ENCODE peak calls at places on chromosomes 5 and 9, in ten cellular contexts. T is tibial artery; B is posterior cingulate gyrus; P is central memory CD4-positive, alpha-beta T cell; H is substantia nigra; L is HepG2; Q is GM13976; K is lung microvascular endothelial cell; D is activated T-cell treated with anti-CD3 and anti-CD28 coated beads, Interleukin-2, amount 50 U/mL, for 24 hours; S is stimulated activated CD4-positive, alpha-beta T cell treated with anti-CD3 and anti-CD28 coated beads, TNF-alpha, amount 100 ng/mL, for 4 hours. W is an unnamed sample.

GRCh38 chr9:75889577-75889976 is 896 bp upstream of the PCSK5 start:
- DNase-seq in T (no peak), B (no peak), P (no peak), H (no peak), L (no peak), Q (peak), K (no peak), D (no peak), S (no peak), W (no peak)

GRCh38 chr5:111262153-111262552 is 38.0 kb downstream of the CAMK4 start:
- DNase-seq in T (no peak), B (no peak), P (no peak), H (no peak), L (no peak), Q (no peak), K (no peak), D (no peak), S (no peak), W (no peak)

GRCh38 chr9:123933401-123933800 is 3.5 kb upstream of the DENND1A start:
- DNase-seq in T (no peak), B (no peak), P (no peak), H (no peak), L (peak), Q (no peak), K (peak), D (no peak), S (no peak), W (no peak)

GRCh38 chr9:89444212-89444611 is 53.7 kb downstream of the SEMA4D start:
- DNase-seq in T (no peak), B (peak), P (peak), H (no peak), L (no peak), Q (no peak), K (no peak), D (no peak), S (no peak), W (no peak)

GRCh38 chr5:91141642-91142041 is 241.5 kb downstream of the ARRDC3 start:
- DNase-seq in T (no peak), B (no peak), P (no peak), H (no peak), L (no peak), Q (no peak), K (no peak), D (no peak), S (no peak), W (no peak)

GRCh38 chr5:172015346-172015745 is 8.9 kb upstream of the FBXW11 start:
- DNase-seq in T (no peak), B (no peak), P (no peak), H (no peak), L (no peak), Q (no peak), K (no peak), D (no peak), S (no peak), W (no peak)

GRCh38 chr5:159752622-159753275 is 163.5 kb upstream of the ADRA1B start:
- DNase-seq in T (peak), B (no peak), P (no peak), H (no peak), L (no peak), Q (no peak), K (no peak), D (no peak), S (no peak), W (no peak)

GRCh38 chr9:135827301-135827700 is 80.0 kb downstream of the CAMSAP1 start:
- DNase-seq in T (no peak), B (no peak), P (no peak), H (no peak), L (no peak), Q (no peak), K (no peak), D (no peak), S (no peak), W (no peak)

GRCh38 chr5:80186634-80187033 is 69.2 kb downstream of the SERINC5 start:
- DNase-seq in T (no peak), B (no peak), P (peak), H (no peak), L (no peak), Q (no peak), K (no peak), D (no peak), S (no peak), W (no peak)

GRCh38 chr5:175520321-175520720 is 42.0 kb downstream of the SFXN1 start:
- DNase-seq in T (no peak), B (no peak), P (peak), H (no peak), L (no peak), Q (no peak), K (no peak), D (peak), S (no peak), W (no peak)

GRCh38 chr5:6592611-6593010 is 40.2 kb downstream of the NSUN2 start:
- DNase-seq in T (no peak), B (no peak), P (no peak), H (no peak), L (no peak), Q (no peak), K (no peak), D (no peak), S (no peak), W (no peak)

GRCh38 chr9:90432951-90433350 is 209.7 kb downstream of the DIRAS2 start:
- DNase-seq in T (no peak), B (peak), P (no peak), H (no peak), L (no peak), Q (no peak), K (no peak), D (no peak), S (no peak), W (no peak)

GRCh38 chr9:108588246-108588645 is 267.5 kb downstream of the ACTL7B start:
- DNase-seq in T (no peak), B (no peak), P (no peak), H (no peak), L (no peak), Q (no peak), K (no peak), D (no peak), S (no peak), W (no peak)

GRCh38 chr9:87112656-87113055 is 165.3 kb upstream of the GAS1 start:
- DNase-seq in T (no peak), B (no peak), P (no peak), H (no peak), L (no peak), Q (no peak), K (no peak), D (no peak), S (no peak), W (no peak)

GRCh38 chr5:168109441-168109840 is 182.0 kb upstream of the WWC1 start:
- DNase-seq in T (no peak), B (no peak), P (no peak), H (no peak), L (no peak), Q (no peak), K (no peak), D (no peak), S (no peak), W (no peak)

GRCh38 chr5:122152266-122152900 is 23.0 kb downstream of the ZNF474 start:
- DNase-seq in T (peak), B (no peak), P (no peak), H (no peak), L (no peak), Q (no peak), K (no peak), D (no peak), S (no peak), W (no peak)

GRCh38 chr5:13606051-13606450 is 338.4 kb downstream of the DNAH5 start:
- DNase-seq in T (no peak), B (no peak), P (no peak), H (no peak), L (no peak), Q (no peak), K (no peak), D (no peak), S (no peak), W (no peak)

GRCh38 chr5:56822961-56823360 is 7.6 kb downstream of the MAP3K1 start:
- DNase-seq in T (no peak), B (no peak), P (no peak), H (no peak), L (no peak), Q (no peak), K (no peak), D (no peak), S (no peak), W (no peak)

GRCh38 chr9:123003467-123003866 is 30.0 kb upstream of the GPR21 start:
- DNase-seq in T (no peak), B (no peak), P (no peak), H (no peak), L (no peak), Q (no peak), K (peak), D (no peak), S (no peak), W (no peak)

GRCh38 chr5:72134226-72134625 is 27.0 kb downstream of the MAP1B start:
- DNase-seq in T (no peak), B (no peak), P (no peak), H (no peak), L (no peak), Q (no peak), K (peak), D (no peak), S (no peak), W (no peak)

W was measured in sigmoid colon.